ENCODE peak calls at places on chromosomes 7 and 10, in six cellular contexts. One of them, this sample, is unnamed.
A peak's percentile ranks its signal among the peaks of the same experiment; 100 is the strongest.

GRCh38 chr10:11603741-11604140 is 7.7 kb downstream of the USP6NL start:
- DNase-seq in HCT116: no peak
- DNase-seq in upper lobe of left lung: no peak
- DNase-seq in AG04450: no peak
- DNase-seq in right atrium auricular region: no peak
- DNase-seq in GM13977: no peak
- DNase-seq in this sample: no peak

GRCh38 chr10:99125879-99126278 is 109.8 kb downstream of the HPSE2 start:
- DNase-seq in right atrium auricular region: no peak
- DNase-seq in AG04450: no peak
- DNase-seq in HCT116: no peak
- DNase-seq in upper lobe of left lung: no peak
- DNase-seq in GM13977: no peak
- DNase-seq in this sample: no peak

GRCh38 chr7:93636276-93636675 is 61.8 kb upstream of the CALCR start:
- DNase-seq in upper lobe of left lung: no peak
- DNase-seq in AG04450: no peak
- DNase-seq in right atrium auricular region: no peak
- DNase-seq in HCT116: no peak
- DNase-seq in GM13977: no peak
- DNase-seq in this sample: no peak

GRCh38 chr7:15603124-15603523 is 41.3 kb upstream of the AGMO start:
- DNase-seq in upper lobe of left lung: no peak
- DNase-seq in AG04450: no peak
- DNase-seq in HCT116: no peak
- DNase-seq in GM13977: no peak
- DNase-seq in right atrium auricular region: no peak
- DNase-seq in this sample: no peak

GRCh38 chr10:100930368-100930767 is 17.6 kb downstream of the SLF2 start:
- DNase-seq in GM13977: no peak
- DNase-seq in right atrium auricular region: no peak
- DNase-seq in upper lobe of left lung: no peak
- DNase-seq in HCT116: no peak
- DNase-seq in AG04450: no peak
- DNase-seq in this sample: no peak

GRCh38 chr7:129295015-129295423 is 70.2 kb downstream of the AHCYL2 start:
- DNase-seq in AG04450: no peak
- DNase-seq in HCT116: no peak
- DNase-seq in GM13977: no peak
- DNase-seq in upper lobe of left lung: no peak
- DNase-seq in right atrium auricular region: no peak
- DNase-seq in this sample: no peak

GRCh38 chr7:105355701-105356100 is 33.0 kb downstream of the SRPK2 start:
- DNase-seq in AG04450: no peak
- DNase-seq in right atrium auricular region: no peak
- DNase-seq in upper lobe of left lung: no peak
- DNase-seq in HCT116: no peak
- DNase-seq in GM13977: no peak
- DNase-seq in this sample: no peak

GRCh38 chr7:39333701-39334100 is 232.5 kb upstream of the YAE1 start:
- DNase-seq in GM13977: no peak
- DNase-seq in HCT116: no peak
- DNase-seq in right atrium auricular region: no peak
- DNase-seq in AG04450: no peak
- DNase-seq in upper lobe of left lung: no peak
- DNase-seq in this sample: no peak

GRCh38 chr7:127847641-127848040 is 183.6 kb downstream of the LRRC4 start:
- DNase-seq in HCT116: no peak
- DNase-seq in upper lobe of left lung: no peak
- DNase-seq in AG04450: no peak
- DNase-seq in right atrium auricular region: no peak
- DNase-seq in GM13977: no peak
- DNase-seq in this sample: no peak

GRCh38 chr10:61751599-61751998 is 88.9 kb downstream of the CABCOCO1 start:
- DNase-seq in upper lobe of left lung: no peak
- DNase-seq in HCT116: no peak
- DNase-seq in right atrium auricular region: no peak
- DNase-seq in AG04450: no peak
- DNase-seq in GM13977: no peak
- DNase-seq in this sample: no peak

GRCh38 chr7:149775176-149775556 is 1.8 kb upstream of the ZNF467 start:
- DNase-seq in AG04450: no peak
- DNase-seq in right atrium auricular region: no peak
- DNase-seq in upper lobe of left lung: no peak
- DNase-seq in HCT116: no peak
- DNase-seq in GM13977: no peak
- DNase-seq in this sample: no peak

GRCh38 chr7:73960548-73960947 is 67.4 kb upstream of the ELN start:
- DNase-seq in right atrium auricular region: no peak
- DNase-seq in GM13977: no peak
- DNase-seq in HCT116: no peak
- DNase-seq in AG04450: no peak
- DNase-seq in upper lobe of left lung: peak; percentile 45
- DNase-seq in this sample: no peak

GRCh38 chr7:50687575-50688261 is 95.0 kb downstream of the GRB10 start:
- DNase-seq in right atrium auricular region: no peak
- DNase-seq in HCT116: no peak
- DNase-seq in AG04450: no peak
- DNase-seq in GM13977: no peak
- DNase-seq in upper lobe of left lung: no peak
- DNase-seq in this sample: no peak

GRCh38 chr10:105189464-105189800 is 548.3 kb downstream of the SORCS3 start:
- DNase-seq in GM13977: no peak
- DNase-seq in upper lobe of left lung: no peak
- DNase-seq in HCT116: no peak
- DNase-seq in AG04450: no peak
- DNase-seq in right atrium auricular region: no peak
- DNase-seq in this sample: no peak

GRCh38 chr7:132296820-132297219 is 279.4 kb downstream of the PLXNA4 start:
- DNase-seq in right atrium auricular region: no peak
- DNase-seq in upper lobe of left lung: no peak
- DNase-seq in HCT116: no peak
- DNase-seq in AG04450: no peak
- DNase-seq in GM13977: no peak
- DNase-seq in this sample: no peak

GRCh38 chr10:46250898-46251856 is 35.6 kb upstream of the ANTXRL start:
- DNase-seq in right atrium auricular region: peak; percentile 18
- DNase-seq in GM13977: no peak
- DNase-seq in HCT116: no peak
- DNase-seq in AG04450: no peak
- DNase-seq in upper lobe of left lung: peak; percentile 19
- DNase-seq in this sample: no peak

GRCh38 chr10:71396714-71397339 is at the start of gene CDH23:
- DNase-seq in AG04450: no peak
- DNase-seq in GM13977: peak; percentile 52
- DNase-seq in right atrium auricular region: peak; percentile 53
- DNase-seq in upper lobe of left lung: peak; percentile 20
- DNase-seq in HCT116: no peak
- DNase-seq in this sample: peak; percentile 56

GRCh38 chr10:57053530-57053929 is 692.5 kb upstream of the ZWINT start:
- DNase-seq in AG04450: no peak
- DNase-seq in right atrium auricular region: no peak
- DNase-seq in HCT116: no peak
- DNase-seq in upper lobe of left lung: no peak
- DNase-seq in GM13977: no peak
- DNase-seq in this sample: no peak

GRCh38 chr10:106980711-106981460 is 183.6 kb downstream of the SORCS1 start:
- DNase-seq in HCT116: no peak
- DNase-seq in upper lobe of left lung: no peak
- DNase-seq in AG04450: no peak
- DNase-seq in GM13977: no peak
- DNase-seq in right atrium auricular region: no peak
- DNase-seq in this sample: no peak

GRCh38 chr7:112866424-112866823 is 76.2 kb upstream of the TMEM168 start:
- DNase-seq in AG04450: no peak
- DNase-seq in upper lobe of left lung: no peak
- DNase-seq in GM13977: peak; percentile 51
- DNase-seq in HCT116: no peak
- DNase-seq in right atrium auricular region: no peak
- DNase-seq in this sample: no peak

GRCh38 chr10:89280501-89280900 is 21.3 kb upstream of the IFIT2 start:
- DNase-seq in HCT116: no peak
- DNase-seq in right atrium auricular region: no peak
- DNase-seq in GM13977: no peak
- DNase-seq in AG04450: no peak
- DNase-seq in upper lobe of left lung: no peak
- DNase-seq in this sample: no peak

GRCh38 chr7:158111906-158112570 is 475.6 kb downstream of the PTPRN2 start:
- DNase-seq in AG04450: no peak
- DNase-seq in right atrium auricular region: peak; percentile 40
- DNase-seq in upper lobe of left lung: no peak
- DNase-seq in HCT116: no peak
- DNase-seq in GM13977: no peak
- DNase-seq in this sample: no peak

GRCh38 chr10:77644557-77645243 is 7.1 kb upstream of the KCNMA1 start:
- DNase-seq in right atrium auricular region: no peak
- DNase-seq in AG04450: no peak
- DNase-seq in upper lobe of left lung: no peak
- DNase-seq in HCT116: no peak
- DNase-seq in GM13977: no peak
- DNase-seq in this sample: no peak

GRCh38 chr10:77643795-77644468 is 6.3 kb upstream of the KCNMA1 start:
- DNase-seq in HCT116: peak; percentile 49
- DNase-seq in GM13977: no peak
- DNase-seq in AG04450: peak; percentile 32
- DNase-seq in upper lobe of left lung: peak; percentile 29
- DNase-seq in right atrium auricular region: no peak
- DNase-seq in this sample: no peak

GRCh38 chr10:77653210-77653609 is 15.6 kb upstream of the KCNMA1 start:
- DNase-seq in HCT116: no peak
- DNase-seq in right atrium auricular region: no peak
- DNase-seq in upper lobe of left lung: no peak
- DNase-seq in AG04450: no peak
- DNase-seq in GM13977: no peak
- DNase-seq in this sample: no peak

GRCh38 chr10:77649333-77650331 is 12.0 kb upstream of the KCNMA1 start:
- DNase-seq in right atrium auricular region: no peak
- DNase-seq in HCT116: no peak
- DNase-seq in GM13977: no peak
- DNase-seq in AG04450: no peak
- DNase-seq in upper lobe of left lung: no peak
- DNase-seq in this sample: no peak

GRCh38 chr10:77648472-77648871 is 10.9 kb upstream of the KCNMA1 start:
- DNase-seq in right atrium auricular region: no peak
- DNase-seq in upper lobe of left lung: no peak
- DNase-seq in HCT116: no peak
- DNase-seq in GM13977: no peak
- DNase-seq in AG04450: no peak
- DNase-seq in this sample: no peak
- TF ChIP-seq CTCF in right atrium auricular region: no peak
- TF ChIP-seq CTCF in upper lobe of left lung: no peak
- TF ChIP-seq CTCF in HCT116: no peak
- TF ChIP-seq CTCF in GM13977: no peak
- TF ChIP-seq CTCF in AG04450: no peak
- TF ChIP-seq CTCF in this sample: no peak

GRCh38 chr7:3200504-3200903 is 100.5 kb upstream of the SDK1 start:
- DNase-seq in upper lobe of left lung: no peak
- DNase-seq in right atrium auricular region: no peak
- DNase-seq in GM13977: peak; percentile 62
- DNase-seq in AG04450: no peak
- DNase-seq in HCT116: peak; percentile 12
- DNase-seq in this sample: no peak
- TF ChIP-seq CTCF in upper lobe of left lung: no peak
- TF ChIP-seq CTCF in right atrium auricular region: peak; percentile 49
- TF ChIP-seq CTCF in GM13977: peak; percentile 55
- TF ChIP-seq CTCF in AG04450: peak; percentile 74
- TF ChIP-seq CTCF in HCT116: peak; percentile 71
- TF ChIP-seq CTCF in this sample: no peak

GRCh38 chr10:31190488-31190887 is 128.5 kb upstream of the ZEB1 start:
- DNase-seq in HCT116: no peak
- DNase-seq in right atrium auricular region: no peak
- DNase-seq in AG04450: no peak
- DNase-seq in GM13977: no peak
- DNase-seq in upper lobe of left lung: no peak
- DNase-seq in this sample: no peak

GRCh38 chr10:31187182-31187581 is 131.8 kb upstream of the ZEB1 start:
- DNase-seq in HCT116: no peak
- DNase-seq in upper lobe of left lung: no peak
- DNase-seq in AG04450: no peak
- DNase-seq in right atrium auricular region: no peak
- DNase-seq in GM13977: no peak
- DNase-seq in this sample: no peak

GRCh38 chr10:31188792-31189406 is 130.1 kb upstream of the ZEB1 start:
- DNase-seq in AG04450: no peak
- DNase-seq in HCT116: no peak
- DNase-seq in upper lobe of left lung: no peak
- DNase-seq in right atrium auricular region: no peak
- DNase-seq in GM13977: no peak
- DNase-seq in this sample: no peak

GRCh38 chr10:31187607-31188210 is 131.3 kb upstream of the ZEB1 start:
- DNase-seq in AG04450: no peak
- DNase-seq in upper lobe of left lung: no peak
- DNase-seq in GM13977: no peak
- DNase-seq in right atrium auricular region: no peak
- DNase-seq in HCT116: no peak
- DNase-seq in this sample: no peak

GRCh38 chr10:31186225-31187010 is 132.6 kb upstream of the ZEB1 start:
- DNase-seq in right atrium auricular region: no peak
- DNase-seq in HCT116: peak; percentile 7
- DNase-seq in AG04450: no peak
- DNase-seq in upper lobe of left lung: no peak
- DNase-seq in GM13977: no peak
- DNase-seq in this sample: no peak
- TF ChIP-seq CTCF in right atrium auricular region: peak; percentile 23
- TF ChIP-seq CTCF in HCT116: peak; percentile 24
- TF ChIP-seq CTCF in AG04450: no peak
- TF ChIP-seq CTCF in upper lobe of left lung: no peak
- TF ChIP-seq CTCF in GM13977: no peak
- TF ChIP-seq CTCF in this sample: no peak

DNA sequence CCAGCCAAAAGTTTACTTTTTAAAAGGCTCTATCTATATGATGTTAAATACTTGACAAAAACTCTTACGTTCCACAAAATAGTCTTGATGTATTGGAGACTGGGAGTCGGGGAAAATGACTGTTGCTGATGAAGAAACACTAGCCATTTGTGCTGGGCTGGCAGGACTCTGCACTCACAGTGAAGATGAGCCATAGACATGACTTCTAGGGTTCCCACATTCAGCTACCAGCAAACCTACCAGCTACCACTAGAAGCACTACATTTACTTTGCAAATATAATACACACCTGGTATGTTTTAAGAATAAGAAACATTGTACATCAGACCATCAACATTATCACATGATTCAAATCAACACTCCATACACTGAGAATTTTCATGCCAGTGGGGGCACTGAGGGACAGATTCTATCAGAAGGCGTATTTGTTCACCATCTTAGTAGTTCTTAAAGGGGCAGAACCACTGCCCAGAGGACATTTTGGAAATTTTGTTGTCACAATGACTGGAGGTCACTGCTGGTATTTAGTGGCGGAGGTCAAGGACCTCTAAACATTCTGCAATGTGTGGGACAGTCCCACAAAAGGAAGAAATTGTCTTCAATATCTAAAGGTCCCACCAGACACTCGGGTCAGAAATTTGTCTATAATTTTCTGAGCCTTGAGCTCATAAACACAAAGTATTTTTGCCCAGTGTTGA is 52.3 kb downstream of the PARD3 start:
- DNase-seq in HCT116: no peak
- DNase-seq in upper lobe of left lung: no peak
- DNase-seq in AG04450: no peak
- DNase-seq in GM13977: no peak
- DNase-seq in right atrium auricular region: no peak
- DNase-seq in this sample: no peak
- TF ChIP-seq CTCF in HCT116: no peak
- TF ChIP-seq CTCF in upper lobe of left lung: no peak
- TF ChIP-seq CTCF in AG04450: no peak
- TF ChIP-seq CTCF in GM13977: no peak
- TF ChIP-seq CTCF in right atrium auricular region: no peak
- TF ChIP-seq CTCF in this sample: no peak

GRCh38 chr10:24669285-24669861 is 54.3 kb downstream of the ARHGAP21 start:
- DNase-seq in GM13977: no peak
- DNase-seq in HCT116: no peak
- DNase-seq in right atrium auricular region: no peak
- DNase-seq in AG04450: no peak
- DNase-seq in upper lobe of left lung: no peak
- DNase-seq in this sample: no peak
- TF ChIP-seq CTCF in GM13977: no peak
- TF ChIP-seq CTCF in HCT116: no peak
- TF ChIP-seq CTCF in right atrium auricular region: no peak
- TF ChIP-seq CTCF in AG04450: no peak
- TF ChIP-seq CTCF in upper lobe of left lung: no peak
- TF ChIP-seq CTCF in this sample: no peak